ENCODE peak calls at places on chromosomes 12 and 14, in five cellular contexts. K is right atrium auricular region, I is neural progenitor cell, B is BJ, N is fibroblast of lung. Q is an unnamed sample.

GRCh38 chr14:34620115-34620514 is 9.8 kb downstream of the SNX6 start:
- DNase-seq in K (no peak), I (no peak), B (no peak), N (no peak), Q (no peak)

GRCh38 chr12:29103539-29103974 is 45.5 kb upstream of the FAR2 start:
- DNase-seq in K (no peak), I (no peak), B (no peak), N (no peak), Q (no peak)

GRCh38 chr14:20671597-20672283 is 12.6 kb upstream of the RNASE4 start:
- DNase-seq in K (no peak), I (no peak), B (no peak), N (no peak), Q (no peak)

GRCh38 chr12:71439613-71440392 is at the start of gene LGR5:
- DNase-seq in K (no peak), I (peak; percentile 87), B (no peak), N (peak; percentile 48), Q (no peak)

GRCh38 chr12:91422107-91422506 is 239.5 kb upstream of the DCN start:
- DNase-seq in K (no peak), I (no peak), B (no peak), N (no peak), Q (no peak)

GRCh38 chr12:8499616-8500015 is 13.7 kb upstream of the CLEC4D start:
- DNase-seq in K (no peak), I (no peak), B (no peak), N (no peak), Q (no peak)

GRCh38 chr14:94028450-94028826 is 2.3 kb downstream of the OTUB2 start:
- DNase-seq in K (no peak), I (peak; percentile 33), B (no peak), N (peak; percentile 71), Q (no peak)

GRCh38 chr12:29681370-29681769 is 102.4 kb downstream of the TMTC1 start:
- DNase-seq in K (no peak), I (no peak), B (no peak), N (no peak), Q (no peak)

GRCh38 chr12:4046150-4046845 is 173.1 kb upstream of the PARP11 start:
- DNase-seq in K (no peak), I (peak; percentile 61), B (no peak), N (no peak), Q (no peak)

GRCh38 chr14:104967144-104967413 is 11.1 kb downstream of the AHNAK2 start:
- DNase-seq in K (no peak), I (no peak), B (no peak), N (no peak), Q (no peak)
- H3K4me3 ChIP-seq in K (peak overlapping the region; percentile 47), I (no peak overlapping the region), B (no peak overlapping the region), N (peak overlapping the region; percentile 54), Q (no peak overlapping the region)

GRCh38 chr12:124527861-124528561 is 39.4 kb downstream of the NCOR2 start:
- DNase-seq in K (no peak), I (no peak), B (no peak), N (peak; percentile 51), Q (no peak)
- TF ChIP-seq CTCF in K (no peak), I (peak; percentile 8), B (peak; percentile 22), N (no peak), Q (no peak)

DNA sequence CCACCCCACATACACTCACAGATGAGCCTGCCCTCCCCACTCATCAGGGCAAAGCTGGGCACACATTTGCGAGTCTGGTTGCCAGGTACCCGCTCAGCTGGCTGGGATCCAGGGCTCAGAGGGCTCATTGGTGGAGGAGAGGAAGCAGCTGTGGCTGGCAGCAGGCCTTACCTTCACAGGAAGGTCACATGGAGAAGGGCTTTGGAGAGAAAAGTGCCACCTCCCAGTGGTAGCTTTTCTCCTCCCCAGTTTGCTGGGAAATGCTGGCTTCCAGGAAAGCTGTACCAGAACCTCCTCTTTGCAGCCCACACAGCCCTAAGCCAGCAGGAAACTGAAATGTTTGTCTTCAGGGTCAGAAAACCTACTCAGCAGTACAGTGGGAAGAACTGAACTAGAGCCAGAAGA is 55.6 kb downstream of the LGMN start:
- DNase-seq in K (no peak), I (no peak), B (no peak), N (peak; percentile 47), Q (no peak)
- H3K36me3 ChIP-seq in K (no peaks in the 10 kb centered on the region), I (no peaks in the 10 kb centered on the region), B (peaks cover 5% of the 10 kb centered on the region), N (peaks cover 7% of the 10 kb centered on the region), Q (no peaks in the 10 kb centered on the region)

GRCh38 chr14:24871302-24871701 is 178.6 kb downstream of the STXBP6 start:
- DNase-seq in K (no peak), I (no peak), B (no peak), N (no peak), Q (no peak)
- H3K4me3 ChIP-seq in K (no peak overlapping the region), I (no peak overlapping the region), B (no peak overlapping the region), N (no peak overlapping the region), Q (no peak overlapping the region)

GRCh38 chr12:76180401-76181277 is 96.2 kb upstream of the NAP1L1 start:
- DNase-seq in K (no peak), I (no peak), B (no peak), N (no peak), Q (no peak)
- TF ChIP-seq CTCF in K (no peak), I (no peak), B (no peak), N (no peak), Q (no peak)

DNA sequence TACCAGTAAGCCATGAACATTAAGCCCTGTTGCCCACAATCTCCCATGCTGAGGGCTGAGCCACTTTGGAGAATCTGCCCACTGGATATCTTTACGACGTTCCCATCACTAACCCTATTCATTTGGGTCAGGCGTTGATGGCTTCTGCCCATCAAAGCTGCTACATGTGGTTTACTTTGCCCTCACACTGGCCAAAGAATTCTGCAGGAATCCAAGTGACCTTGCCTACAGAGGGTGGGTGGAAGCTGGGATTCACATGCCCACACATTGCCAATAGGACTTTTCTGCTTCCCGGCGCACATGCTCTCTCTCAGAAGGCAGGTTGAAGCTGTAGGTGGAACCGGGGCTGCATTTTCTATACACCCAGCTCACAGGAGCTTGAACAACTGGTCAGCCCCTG is 28.3 kb downstream of the OAS2 start:
- DNase-seq in K (no peak), I (no peak), B (no peak), N (no peak), Q (no peak)
- H3K36me3 ChIP-seq in K (peaks cover 17% of the 10 kb centered on the region), I (no peaks in the 10 kb centered on the region), B (no peaks in the 10 kb centered on the region), N (no peaks in the 10 kb centered on the region), Q (no peaks in the 10 kb centered on the region)

DNA sequence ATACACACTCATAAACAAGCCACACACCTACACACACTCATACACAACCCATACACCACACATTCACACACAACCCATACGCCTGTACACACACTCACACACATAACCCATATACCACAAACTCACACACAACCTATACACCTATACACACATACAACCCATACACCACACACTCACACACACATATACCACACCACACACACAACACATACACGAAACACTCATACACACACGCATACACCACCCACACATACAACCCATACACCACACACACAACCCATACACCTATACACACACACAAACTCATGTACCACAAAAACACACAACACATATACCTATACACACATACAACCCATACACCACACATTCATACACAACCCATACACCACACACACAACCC is 164.3 kb downstream of the TMEM121 start:
- DNase-seq in K (no peak), I (no peak), B (no peak), N (no peak), Q (no peak)
- H3K4me3 ChIP-seq in K (no peak overlapping the region), I (no peak overlapping the region), B (no peak overlapping the region), N (no peak overlapping the region), Q (no peak overlapping the region)